ENCODE peak calls at places on chromosome 10, in eight cellular contexts. Q, U, K, V, B, G, W and N are unnamed samples.

GRCh38 chr10:86267286-86268195 is 99.1 kb downstream of the GRID1 start:
- DNase-seq in Q (no peak), U (no peak), K (no peak), V (peak; percentile 37), B (no peak), G (no peak), W (no peak), N (no peak)

GRCh38 chr10:82981137-82981723 is 1106.2 kb downstream of the NRG3 start:
- DNase-seq in Q (no peak), U (no peak), K (peak; percentile 82), V (no peak), B (peak; percentile 38), G (no peak), W (no peak), N (no peak)

GRCh38 chr10:131282961-131283360 is 28.6 kb downstream of the TCERG1L start:
- DNase-seq in Q (no peak), U (no peak), K (no peak), V (no peak), B (no peak), G (no peak), W (no peak), N (no peak)

GRCh38 chr10:63866747-63867140 is 345.5 kb downstream of the REEP3 start:
- DNase-seq in Q (no peak), U (no peak), K (peak; percentile 16), V (peak; percentile 11), B (peak; percentile 23), G (no peak), W (no peak), N (no peak)

GRCh38 chr10:98101366-98101765 is 33.1 kb upstream of the R3HCC1L start:
- DNase-seq in Q (no peak), U (no peak), K (no peak), V (no peak), B (no peak), G (no peak), W (no peak), N (no peak)

GRCh38 chr10:70579234-70580002 is 23.1 kb downstream of the PRF1 start:
- DNase-seq in Q (no peak), U (no peak), K (no peak), V (no peak), B (no peak), G (no peak), W (no peak), N (no peak)

GRCh38 chr10:91596821-91597396 is 36.0 kb downstream of the PPP1R3C start:
- DNase-seq in Q (no peak), U (no peak), K (peak; percentile 77), V (no peak), B (peak; percentile 89), G (no peak), W (no peak), N (no peak)

GRCh38 chr10:133225707-133226191 is 4.3 kb upstream of the UTF1 start:
- DNase-seq in Q (no peak), U (no peak), K (no peak), V (no peak), B (no peak), G (no peak), W (no peak), N (no peak)

GRCh38 chr10:69974551-69975155 is 78.0 kb upstream of the MACROH2A2 start:
- DNase-seq in Q (no peak), U (no peak), K (no peak), V (no peak), B (peak; percentile 70), G (no peak), W (no peak), N (no peak)

GRCh38 chr10:62623223-62623622 is 181.3 kb upstream of the ADO start:
- DNase-seq in Q (no peak), U (no peak), K (no peak), V (no peak), B (no peak), G (no peak), W (no peak), N (no peak)

GRCh38 chr10:48981310-48981907 is 41.8 kb upstream of the LRRC18 start:
- DNase-seq in Q (peak; percentile 12), U (peak; percentile 58), K (peak; percentile 7), V (peak; percentile 85), B (peak; percentile 40), G (peak; percentile 50), W (peak; percentile 7), N (peak; percentile 51)

GRCh38 chr10:82211331-82211730 is 336.3 kb downstream of the NRG3 start:
- DNase-seq in Q (no peak), U (no peak), K (no peak), V (peak; percentile 33), B (no peak), G (peak; percentile 5), W (no peak), N (no peak)

DNA sequence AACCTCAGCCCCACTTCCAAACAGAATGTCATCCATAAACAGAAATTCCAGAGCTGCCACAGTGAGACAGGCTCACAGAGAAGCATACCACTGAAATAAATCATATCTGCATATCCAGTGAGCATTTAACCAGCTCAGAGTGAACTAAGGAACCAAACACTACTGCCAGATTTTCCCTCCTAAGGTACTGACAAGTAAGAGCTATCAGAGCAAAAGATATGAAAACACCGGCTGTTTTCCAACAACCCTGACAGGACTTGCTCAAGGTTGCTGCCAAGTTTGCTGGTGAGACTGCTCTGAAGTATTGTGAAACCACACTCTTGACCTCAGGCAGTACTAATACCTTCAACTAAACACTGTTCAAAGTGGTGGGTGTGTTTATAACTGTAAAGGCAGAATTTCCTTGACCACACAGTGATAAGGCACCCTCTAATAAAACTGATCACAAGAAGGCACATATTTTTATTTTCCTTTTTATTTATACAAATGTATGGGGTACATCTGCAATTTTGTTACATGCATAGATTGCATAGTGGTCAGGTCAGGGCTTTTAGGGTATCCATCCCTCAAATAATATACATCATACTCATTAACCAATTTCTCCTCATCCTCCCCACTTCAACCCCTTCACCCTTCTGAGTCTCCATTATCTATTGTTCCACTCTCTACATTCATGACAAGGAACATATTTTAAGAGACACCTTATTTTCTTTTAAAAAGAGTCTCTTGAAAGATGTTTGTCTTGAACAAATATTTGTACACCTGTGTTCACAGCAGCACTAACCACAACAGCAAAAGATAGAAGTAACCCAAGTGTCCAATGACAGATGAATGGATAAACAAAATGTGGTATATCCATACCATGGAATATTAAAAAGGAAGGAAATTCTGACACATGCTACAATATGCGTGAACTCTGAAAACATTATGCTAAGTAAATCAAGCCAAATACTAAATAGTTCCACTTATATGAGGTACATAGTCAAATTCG is 18.2 kb downstream of the SGMS1 start:
- DNase-seq in Q (no peak), U (no peak), K (peak; percentile 96), V (no peak), B (peak; percentile 95), G (peak; percentile 43), W (no peak), N (peak; percentile 45)
- H3K4me1 ChIP-seq in Q (peaks cover 76% of the 10 kb centered on the region), U (peaks cover 29% of the 10 kb centered on the region), K (peaks cover 49% of the 10 kb centered on the region), V (no peaks in the 10 kb centered on the region), B (peaks cover 27% of the 10 kb centered on the region), G (peaks cover 82% of the 10 kb centered on the region), W (peaks cover 31% of the 10 kb centered on the region), N (peaks cover 57% of the 10 kb centered on the region)

DNA sequence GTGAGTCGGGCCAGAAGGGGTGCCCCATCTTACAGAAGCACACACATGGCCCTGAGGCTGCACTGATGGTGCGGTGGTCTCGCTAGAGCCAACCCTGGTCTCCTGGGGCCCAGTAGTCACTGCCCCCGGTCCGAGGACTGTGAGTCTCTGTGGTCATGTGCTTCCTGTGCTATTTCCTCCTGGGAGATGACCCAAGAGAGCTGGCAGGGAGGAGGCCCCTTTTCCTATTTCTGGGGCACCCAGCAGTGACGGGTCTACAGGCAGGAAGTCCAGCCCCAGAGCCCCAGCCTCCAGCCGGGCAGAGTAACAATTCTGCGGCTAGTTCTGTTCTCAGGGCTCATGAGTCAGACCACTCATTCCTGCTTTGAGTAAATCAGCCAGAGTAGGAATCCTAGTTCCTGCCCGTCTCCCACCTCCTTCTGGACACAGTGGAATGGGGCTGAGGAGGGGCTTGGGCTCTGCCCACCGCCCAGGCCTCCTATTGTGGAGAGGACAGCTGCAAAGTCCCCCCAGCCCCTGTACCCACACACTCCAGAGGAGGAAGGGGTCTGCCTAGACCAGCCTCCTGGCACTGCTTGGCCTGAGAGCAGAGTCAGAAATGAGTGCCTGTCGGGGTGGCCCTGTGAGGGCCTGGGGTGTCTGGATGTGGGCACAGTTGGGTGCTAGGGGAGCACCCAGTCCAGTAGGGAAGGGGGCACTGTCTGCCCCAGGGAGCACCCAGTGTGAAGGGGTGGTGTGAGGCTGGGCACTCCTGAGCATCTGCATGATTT is 80.5 kb upstream of the PPIF start:
- DNase-seq in Q (no peak), U (peak; percentile 55), K (peak; percentile 71), V (no peak), B (peak; percentile 89), G (peak; percentile 82), W (no peak), N (peak; percentile 67)
- H3K4me1 ChIP-seq in Q (peaks cover 19% of the 10 kb centered on the region), U (peaks cover 14% of the 10 kb centered on the region), K (peaks cover 67% of the 10 kb centered on the region), V (no peaks in the 10 kb centered on the region), B (peaks cover 57% of the 10 kb centered on the region), G (peaks cover 100% of the 10 kb centered on the region), W (peaks cover 16% of the 10 kb centered on the region), N (peaks cover 56% of the 10 kb centered on the region)

GRCh38 chr10:13528138-13528874 is 508 bp downstream of the BEND7 start:
- DNase-seq in Q (no peak), U (peak; percentile 63), K (no peak), V (peak; percentile 74), B (no peak), G (no peak), W (no peak), N (peak; percentile 43)
- H3K4me1 ChIP-seq in Q (peaks cover 13% of the 10 kb centered on the region), U (peaks cover 13% of the 10 kb centered on the region), K (peaks cover 21% of the 10 kb centered on the region), V (peaks cover 11% of the 10 kb centered on the region), B (peaks cover 2% of the 10 kb centered on the region), G (peaks cover 18% of the 10 kb centered on the region), W (no peaks in the 10 kb centered on the region), N (peaks cover 23% of the 10 kb centered on the region)

GRCh38 chr10:118567701-118568248 is 27.7 kb downstream of the PRLHR start:
- DNase-seq in Q (no peak), U (no peak), K (no peak), V (no peak), B (no peak), G (no peak), W (no peak), N (no peak)
- H3K4me1 ChIP-seq in Q (no peaks in the 10 kb centered on the region), U (no peaks in the 10 kb centered on the region), K (no peaks in the 10 kb centered on the region), V (peaks cover 3% of the 10 kb centered on the region), B (no peaks in the 10 kb centered on the region), G (peaks cover 30% of the 10 kb centered on the region), W (peaks cover 5% of the 10 kb centered on the region), N (no peaks in the 10 kb centered on the region)

GRCh38 chr10:20927495-20927894 is 30.4 kb upstream of the NEBL start:
- DNase-seq in Q (no peak), U (no peak), K (no peak), V (no peak), B (peak; percentile 29), G (no peak), W (no peak), N (no peak)
- H3K4me1 ChIP-seq in Q (no peaks in the 10 kb centered on the region), U (no peaks in the 10 kb centered on the region), K (no peaks in the 10 kb centered on the region), V (no peaks in the 10 kb centered on the region), B (no peaks in the 10 kb centered on the region), G (no peaks in the 10 kb centered on the region), W (no peaks in the 10 kb centered on the region), N (no peaks in the 10 kb centered on the region)